ENCODE peak calls at places on chromosomes 6 and 20, in four cellular contexts. H is Calu3, U is GM18507, Z is occipital lobe. R is an unnamed sample.

GRCh38 chr6:30100585-30101422 is 12.1 kb downstream of the TRIM31 start:
- DNase-seq in U (no peak), H (peak), Z (no peak), R (no peak)

GRCh38 chr20:37649017-37649416 is 44.8 kb upstream of the CTNNBL1 start:
- DNase-seq in U (no peak), Z (no peak), H (no peak), R (no peak)

GRCh38 chr6:135314543-135314942 is 133.4 kb downstream of the MYB start:
- DNase-seq in Z (no peak), H (no peak), U (no peak), R (no peak)

GRCh38 chr6:29720863-29721262 is 2.4 kb upstream of the HLA-F start:
- DNase-seq in Z (no peak), U (no peak), H (peak), R (no peak)

GRCh38 chr6:169809386-169809785 is 58.0 kb downstream of the ERMARD start:
- DNase-seq in Z (no peak), U (no peak), H (no peak), R (no peak)

GRCh38 chr6:122669868-122670267 is 59.7 kb downstream of the PKIB start:
- DNase-seq in Z (no peak), U (no peak), H (no peak), R (no peak)

GRCh38 chr20:34747479-34747878 is 43.3 kb downstream of the TP53INP2 start:
- DNase-seq in Z (no peak), U (no peak), H (no peak), R (no peak)

GRCh38 chr6:14288910-14289309 is 171.3 kb downstream of the CD83 start:
- DNase-seq in Z (no peak), U (no peak), H (no peak), R (no peak)

R was measured in GM12878.